ENCODE peak calls at places on chromosomes 11 and 22, in four cellular contexts. P, W, L and S are unnamed samples.

GRCh38 chr22:20206709-20207215 is 55.9 kb upstream of the CCDC188 start:
- DNase-seq in P (peak), L (no peak), W (no peak), S (peak)

GRCh38 chr11:59755701-59756495 is 722 bp downstream of the STX3 start:
- DNase-seq in L (peak), P (peak), W (peak), S (peak)

GRCh38 chr11:60923326-60923725 is 934 bp upstream of the TMEM132A start:
- DNase-seq in W (no peak), P (no peak), L (no peak), S (no peak)

GRCh38 chr11:115890500-115890899 is 386.3 kb upstream of the CADM1 start:
- DNase-seq in P (no peak), L (no peak), W (no peak), S (no peak)

GRCh38 chr11:69201764-69202370 is 46.1 kb downstream of the SMIM38 start:
- DNase-seq in L (no peak), P (no peak), W (no peak), S (no peak)

GRCh38 chr11:14522245-14522644 is 2.1 kb upstream of the PSMA1 start:
- DNase-seq in P (no peak), L (no peak), W (no peak), S (no peak)

GRCh38 chr22:36303874-36304273 is 50.9 kb downstream of the APOL1 start:
- DNase-seq in L (no peak), P (no peak), W (no peak), S (no peak)

GRCh38 chr11:105706025-105706530 is 96.2 kb downstream of the GRIA4 start:
- DNase-seq in L (no peak), P (no peak), W (no peak), S (no peak)

GRCh38 chr22:39524089-39524752 is 3.9 kb downstream of the ATF4 start:
- DNase-seq in W (no peak), L (peak), P (peak), S (no peak)

GRCh38 chr22:41526802-41527799 is 17.2 kb downstream of the POLR3H start:
- DNase-seq in W (peak), P (peak), L (peak), S (peak)